ENCODE peak calls at places on chromosomes 4 and X, in eight cellular contexts. P is spleen; I is H9; V is mammary epithelial cell; O is upper lobe of left lung; L is IMR-90; F is cardiac muscle cell; R is CD8-positive, alpha-beta T cell. E is an unnamed sample. For H3K4me1 and H3K27me3, the result is how much of the 10 kb centered on the place peaks cover.

GRCh38 chrX:135099493-135099783 is 20.9 kb downstream of the ETDB start:
- DNase-seq in P (no peak), I (no peak), V (no peak), O (no peak), L (no peak), F (no peak), R (no peak), E (no peak)

GRCh38 chr4:143458966-143459365 is 54.5 kb upstream of the SMARCA5 start:
- DNase-seq in P (no peak), I (no peak), V (no peak), O (no peak), L (peak), F (no peak), R (no peak), E (no peak)

GRCh38 chr4:10075953-10076391 is 40.6 kb downstream of the WDR1 start:
- DNase-seq in P (no peak), I (no peak), V (no peak), O (no peak), L (no peak), F (no peak), R (peak), E (no peak)

GRCh38 chr4:124025423-124025822 is 628.8 kb downstream of the SPRY1 start:
- DNase-seq in P (no peak), I (no peak), V (no peak), O (no peak), L (no peak), F (no peak), R (no peak), E (no peak)

GRCh38 chrX:73562986-73563739 is at the start of gene CHIC1:
- DNase-seq in P (peak), I (peak), V (peak), O (peak), L (peak), F (peak), R (peak), E (peak)

GRCh38 chrX:122500556-122500955 is 683.5 kb upstream of the GRIA3 start:
- DNase-seq in P (no peak), I (no peak), V (no peak), O (no peak), L (no peak), F (no peak), R (no peak), E (no peak)

GRCh38 chrX:77167993-77168392 is 279.2 kb upstream of the FGF16 start:
- DNase-seq in P (no peak), I (no peak), V (no peak), O (no peak), L (no peak), F (no peak), R (no peak), E (no peak)

GRCh38 chrX:69038188-69038587 is 127.1 kb downstream of the PJA1 start:
- DNase-seq in P (no peak), I (peak), V (no peak), O (no peak), L (no peak), F (no peak), R (peak), E (no peak)

GRCh38 chr4:54731552-54731951 is 73.8 kb downstream of the KIT start:
- DNase-seq in P (no peak), I (no peak), V (no peak), O (no peak), L (no peak), F (no peak), R (no peak), E (no peak)

GRCh38 chrX:12021708-12022107 is 116.6 kb upstream of the FRMPD4 start:
- DNase-seq in P (no peak), I (no peak), V (no peak), O (no peak), L (no peak), F (peak), R (no peak), E (no peak)

GRCh38 chr4:125734504-125734903 is 419.7 kb downstream of the FAT4 start:
- DNase-seq in P (no peak), I (no peak), V (no peak), O (no peak), L (no peak), F (no peak), R (no peak), E (no peak)

GRCh38 chrX:34810364-34810763 is 132.2 kb upstream of the FAM47B start:
- DNase-seq in P (no peak), I (no peak), V (peak), O (no peak), L (peak), F (no peak), R (no peak), E (no peak)

GRCh38 chr4:8263397-8263796 is 6.2 kb upstream of the HTRA3 start:
- DNase-seq in P (no peak), I (no peak), V (no peak), O (no peak), L (no peak), F (no peak), R (no peak), E (no peak)

GRCh38 chrX:81261576-81261975 is 59.7 kb downstream of the SH3BGRL start:
- DNase-seq in P (no peak), I (no peak), V (peak), O (no peak), L (peak), F (no peak), R (no peak), E (no peak)

GRCh38 chrX:30643313-30643821 is 9.9 kb upstream of the GK start:
- DNase-seq in P (no peak), I (no peak), V (no peak), O (no peak), L (peak), F (no peak), R (no peak), E (no peak)

GRCh38 chrX:77749695-77750094 is 36.3 kb downstream of the ATRX start:
- DNase-seq in P (no peak), I (no peak), V (no peak), O (no peak), L (peak), F (no peak), R (no peak), E (no peak)

GRCh38 chr4:25563071-25563564 is 92.5 kb upstream of the SLC34A2 start:
- DNase-seq in P (no peak), I (no peak), V (no peak), O (no peak), L (no peak), F (no peak), R (no peak), E (no peak)

GRCh38 chrX:96692911-96693310 is 8.3 kb downstream of the DIAPH2 start:
- DNase-seq in P (no peak), I (no peak), V (no peak), O (no peak), L (no peak), F (no peak), R (no peak), E (no peak)

GRCh38 chr4:44150091-44150576 is 298.5 kb downstream of the KCTD8 start:
- DNase-seq in P (no peak), I (no peak), V (peak), O (no peak), L (peak), F (no peak), R (no peak), E (no peak)

GRCh38 chr4:117357422-117357821 is 272.0 kb upstream of the TRAM1L1 start:
- DNase-seq in P (no peak), I (no peak), V (no peak), O (no peak), L (no peak), F (no peak), R (no peak), E (no peak)

GRCh38 chrX:13177921-13178320 is 133.5 kb upstream of the FAM9C start:
- DNase-seq in P (no peak), I (no peak), V (no peak), O (no peak), L (no peak), F (no peak), R (no peak), E (no peak)

GRCh38 chr4:4603067-4603466 is 61.2 kb upstream of the STX18 start:
- DNase-seq in P (no peak), I (no peak), V (no peak), O (no peak), L (no peak), F (no peak), R (no peak), E (no peak)

GRCh38 chr4:137700072-137700471 is 167.8 kb upstream of the PCDH18 start:
- DNase-seq in P (no peak), I (no peak), V (no peak), O (no peak), L (peak), F (no peak), R (no peak), E (no peak)

GRCh38 chr4:87093443-87094123 is 126.8 kb downstream of the KLHL8 start:
- DNase-seq in P (no peak), I (peak), V (peak), O (no peak), L (peak), F (peak), R (peak), E (peak)

GRCh38 chr4:2931765-2932560 is 31.2 kb downstream of the NOP14 start:
- DNase-seq in P (peak), I (peak), V (no peak), O (peak), L (no peak), F (no peak), R (peak), E (peak)
- H3K4me1 ChIP-seq in P (half or more), I (under half), V (under half), O (half or more), L (under half), F (under half), R (under half), E (under half)

GRCh38 chrX:119880076-119880475 is 8.4 kb downstream of the NDUFA1 start:
- DNase-seq in P (no peak), I (no peak), V (no peak), O (no peak), L (no peak), F (no peak), R (no peak), E (no peak)
- H3K27me3 ChIP-seq in P (under half), I (under half), V (under half), O (under half), L (under half), F (under half), R (under half), E (under half)

GRCh38 chrX:130091976-130092522 is 18.2 kb downstream of the ELF4 start:
- DNase-seq in P (peak), I (peak), V (no peak), O (peak), L (no peak), F (no peak), R (peak), E (no peak)
- H3K4me1 ChIP-seq in P (half or more), I (under half), V (under half), O (under half), L (under half), F (under half), R (half or more), E (under half)

GRCh38 chr4:190014771-190015537 is 12.1 kb downstream of the FRG2 start:
- DNase-seq in P (peak), I (peak), V (no peak), O (peak), L (no peak), F (no peak), R (peak), E (no peak)

GRCh38 chr4:190018201-190018920 is 8.7 kb downstream of the FRG2 start:
- DNase-seq in P (peak), I (no peak), V (no peak), O (peak), L (no peak), F (no peak), R (no peak), E (no peak)

GRCh38 chr4:190015538-190016368 is 11.3 kb downstream of the FRG2 start:
- DNase-seq in P (no peak), I (peak), V (no peak), O (no peak), L (no peak), F (no peak), R (peak), E (no peak)

GRCh38 chr4:190017357-190018200 is 9.5 kb downstream of the FRG2 start:
- DNase-seq in P (peak), I (peak), V (no peak), O (peak), L (no peak), F (no peak), R (no peak), E (no peak)

DNA sequence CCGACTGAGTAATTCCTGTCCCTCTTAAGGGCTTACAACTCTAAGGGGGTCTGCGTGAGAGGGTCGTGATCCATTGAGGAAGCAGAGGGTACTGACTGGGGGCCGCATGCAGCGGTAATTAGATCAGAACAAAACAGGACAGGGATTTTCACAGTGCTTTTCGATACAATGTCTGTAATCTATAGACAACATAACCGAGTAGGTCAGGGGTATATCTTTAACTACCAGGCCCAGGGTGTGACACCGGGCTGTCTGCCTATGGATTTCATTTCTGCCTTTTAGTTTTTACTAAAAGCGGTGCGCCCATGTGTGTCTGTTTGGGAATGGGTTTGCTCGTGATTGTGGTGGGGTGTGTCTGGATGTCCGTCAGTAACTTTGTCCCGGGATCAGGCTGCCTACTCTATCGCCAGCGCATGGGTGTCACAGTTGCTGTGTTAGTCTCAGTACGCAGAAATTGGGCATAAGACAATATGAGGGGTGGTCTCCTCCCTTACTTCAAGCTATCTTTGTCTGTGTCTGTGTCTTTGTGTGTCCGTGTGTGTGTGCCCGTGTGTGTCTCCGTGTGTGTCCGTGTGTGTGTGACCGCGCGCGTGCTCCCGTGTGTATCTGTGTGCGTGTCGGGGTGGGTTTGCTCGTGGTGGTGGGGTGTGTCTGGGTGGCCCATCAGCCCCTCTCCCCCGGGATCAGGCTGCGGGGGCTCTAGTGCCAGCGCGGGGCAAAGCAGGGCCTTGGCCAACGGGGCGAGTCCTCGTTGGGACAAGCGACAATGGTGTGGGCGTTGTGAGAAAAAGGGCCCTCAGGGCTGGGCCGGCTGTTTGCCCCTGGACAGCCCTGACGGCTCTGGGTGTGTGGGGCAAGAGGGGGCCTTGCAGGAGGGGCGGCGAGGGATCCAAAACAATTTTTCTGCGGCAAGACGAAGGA is 10.4 kb downstream of the FRG2 start:
- DNase-seq in P (peak), I (peak), V (no peak), O (peak), L (no peak), F (no peak), R (no peak), E (no peak)
- H3K27me3 ChIP-seq in P (under half), I (under half), V (under half), O (under half), L (half or more), F (half or more), R (under half), E (under half)

GRCh38 chr4:76590847-76591281 is 155.8 kb downstream of the SHROOM3 start:
- DNase-seq in P (no peak), I (no peak), V (peak), O (no peak), L (peak), F (no peak), R (no peak), E (peak)

GRCh38 chr4:76589872-76590846 is 155.1 kb downstream of the SHROOM3 start:
- DNase-seq in P (no peak), I (peak), V (peak), O (no peak), L (peak), F (peak), R (no peak), E (peak)

GRCh38 chr4:76589402-76589801 is 154.4 kb downstream of the SHROOM3 start:
- DNase-seq in P (no peak), I (peak), V (peak), O (no peak), L (peak), F (no peak), R (no peak), E (peak)

GRCh38 chr4:76585897-76586360 is 150.9 kb downstream of the SHROOM3 start:
- DNase-seq in P (peak), I (peak), V (peak), O (peak), L (no peak), F (peak), R (no peak), E (peak)

GRCh38 chr4:76588268-76588667 is 153.2 kb downstream of the SHROOM3 start:
- DNase-seq in P (no peak), I (peak), V (no peak), O (no peak), L (no peak), F (no peak), R (no peak), E (no peak)
- H3K4me1 ChIP-seq in P (under half), I (under half), V (under half), O (under half), L (under half), F (under half), R (under half), E (half or more)

DNA sequence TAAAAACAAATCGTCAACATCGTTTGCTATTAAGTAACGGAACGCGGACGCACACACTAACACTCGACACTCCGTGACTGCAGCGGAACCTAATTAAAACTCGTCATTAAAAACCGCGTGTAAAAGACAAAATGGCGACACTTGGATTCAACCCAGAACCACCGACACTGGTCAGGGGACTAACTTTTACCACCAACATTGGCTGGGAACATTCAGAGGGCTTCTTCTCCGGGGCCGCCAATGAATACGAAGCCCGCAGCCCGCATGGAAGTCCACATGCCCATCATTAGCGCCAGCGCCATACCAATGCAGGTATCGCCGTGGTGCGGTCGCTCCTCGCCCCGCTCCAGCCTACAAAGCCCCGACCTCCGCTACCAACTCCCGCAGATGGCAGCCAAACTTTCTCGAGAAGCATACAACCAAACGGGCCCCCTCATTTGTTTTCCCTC is 498 bp downstream of the RBMX start:
- DNase-seq in P (peak), I (no peak), V (no peak), O (peak), L (no peak), F (peak), R (peak), E (no peak)
- H3K27me3 ChIP-seq in P (under half), I (under half), V (under half), O (under half), L (under half), F (under half), R (under half), E (under half)

GRCh38 chr4:113012122-113012725 is 37.2 kb upstream of the ANK2 start:
- DNase-seq in P (no peak), I (no peak), V (no peak), O (no peak), L (no peak), F (no peak), R (no peak), E (no peak)

GRCh38 chr4:113020966-113021365 is 28.5 kb upstream of the ANK2 start:
- DNase-seq in P (no peak), I (no peak), V (no peak), O (no peak), L (no peak), F (no peak), R (no peak), E (no peak)

GRCh38 chr4:113013746-113014145 is 35.7 kb upstream of the ANK2 start:
- DNase-seq in P (no peak), I (no peak), V (no peak), O (no peak), L (no peak), F (no peak), R (no peak), E (no peak)

GRCh38 chr4:113012776-113013175 is 36.7 kb upstream of the ANK2 start:
- DNase-seq in P (no peak), I (no peak), V (no peak), O (no peak), L (no peak), F (peak), R (no peak), E (no peak)

DNA sequence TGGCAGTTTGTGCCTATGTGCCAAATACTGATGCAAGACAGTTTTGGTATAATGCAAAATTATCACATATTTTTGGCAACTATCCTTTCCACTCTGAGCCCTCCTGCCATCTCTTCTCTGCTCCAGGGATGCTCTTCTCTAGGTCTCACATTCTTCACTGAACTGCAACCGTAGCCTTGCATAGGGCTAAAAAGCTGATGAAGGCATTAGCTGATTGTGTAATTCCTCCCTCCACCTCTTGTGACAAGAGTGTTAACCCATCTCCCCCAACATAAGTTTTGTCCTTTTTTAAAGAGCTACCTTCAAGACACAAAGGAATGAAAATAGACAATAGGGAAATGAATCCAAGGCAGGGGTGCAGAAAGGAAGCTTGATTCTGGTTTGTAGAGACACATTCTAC is 33.1 kb upstream of the ANK2 start:
- DNase-seq in P (no peak), I (no peak), V (no peak), O (no peak), L (no peak), F (no peak), R (no peak), E (no peak)
- H3K4me1 ChIP-seq in P (under half), I (under half), V (under half), O (under half), L (under half), F (under half), R (under half), E (under half)